ENCODE peak calls at places on chromosomes 16 and 17, in eight cellular contexts. H is sigmoid colon, K is heart left ventricle, M is testis, C is transverse colon, I is A549, D is lower leg skin, S is breast epithelium. B is an unnamed sample.

GRCh38 chr16:89904606-89905510 is 13.8 kb upstream of the MC1R start:
- DNase-seq in H (no peak), K (no peak), M (no peak), C (no peak), I (no peak), D (no peak), S (no peak), B (no peak)

GRCh38 chr16:81620796-81621195 is 158.3 kb upstream of the PLCG2 start:
- DNase-seq in H (no peak), K (no peak), M (no peak), C (no peak), I (no peak), D (no peak), S (no peak), B (no peak)

GRCh38 chr17:27469256-27469655 is 13.0 kb downstream of the KSR1 start:
- DNase-seq in H (no peak), K (no peak), M (no peak), C (no peak), I (no peak), D (no peak), S (no peak), B (no peak)

GRCh38 chr16:11668590-11669379 is 530 bp downstream of the SNN start:
- DNase-seq in H (no peak), K (peak), M (no peak), C (no peak), I (no peak), D (no peak), S (no peak), B (no peak)

GRCh38 chr17:35056013-35056412 is 7.5 kb downstream of the RFFL start:
- DNase-seq in H (no peak), K (no peak), M (no peak), C (no peak), I (no peak), D (no peak), S (no peak), B (no peak)

GRCh38 chr17:79007504-79008381 is 1.8 kb downstream of the CANT1 start:
- DNase-seq in H (peak), K (no peak), M (peak), C (peak), I (no peak), D (peak), S (peak), B (no peak)

GRCh38 chr16:11321662-11322061 is 23.6 kb upstream of the RMI2 start:
- DNase-seq in H (no peak), K (no peak), M (no peak), C (no peak), I (no peak), D (no peak), S (no peak), B (no peak)

GRCh38 chr16:10578474-10579316 is 1.7 kb downstream of the EMP2 start:
- DNase-seq in H (no peak), K (peak), M (no peak), C (peak), I (no peak), D (no peak), S (peak), B (no peak)

GRCh38 chr16:15874745-15875314 is 13.6 kb downstream of the CEP20 start:
- DNase-seq in H (peak), K (no peak), M (peak), C (peak), I (peak), D (peak), S (no peak), B (no peak)

GRCh38 chr17:42010898-42011516 is 6.2 kb downstream of the DNAJC7 start:
- DNase-seq in H (no peak), K (no peak), M (peak), C (no peak), I (peak), D (peak), S (no peak), B (no peak)

GRCh38 chr16:2475413-2476344 is 752 bp downstream of the TBC1D24 start:
- DNase-seq in H (no peak), K (peak), M (no peak), C (peak), I (no peak), D (no peak), S (no peak), B (no peak)
- TF ChIP-seq POLR2A in H (no peak), K (no peak), M (no peak), C (no peak), I (no peak), D (no peak), S (no peak), B (no peak)

GRCh38 chr17:60525624-60526514 is at the start of gene APPBP2:
- DNase-seq in H (peak), K (peak), M (peak), C (peak), I (peak), D (peak), S (peak), B (peak)
- TF ChIP-seq POLR2A in H (peak), K (peak), M (peak), C (peak), I (peak), D (peak), S (peak), B (peak)

GRCh38 chr17:20157078-20157360 is 147.9 kb downstream of the SPECC1 start:
- DNase-seq in H (no peak), K (no peak), M (no peak), C (peak), I (no peak), D (peak), S (no peak), B (no peak)

GRCh38 chr17:20153231-20153630 is 144.1 kb downstream of the SPECC1 start:
- DNase-seq in H (no peak), K (no peak), M (no peak), C (peak), I (no peak), D (peak), S (no peak), B (no peak)

GRCh38 chr17:20154601-20155000 is 145.4 kb downstream of the SPECC1 start:
- DNase-seq in H (no peak), K (no peak), M (no peak), C (no peak), I (no peak), D (peak), S (no peak), B (no peak)

GRCh38 chr17:20156196-20157077 is 147.3 kb downstream of the SPECC1 start:
- DNase-seq in H (no peak), K (no peak), M (peak), C (peak), I (peak), D (peak), S (no peak), B (no peak)

DNA sequence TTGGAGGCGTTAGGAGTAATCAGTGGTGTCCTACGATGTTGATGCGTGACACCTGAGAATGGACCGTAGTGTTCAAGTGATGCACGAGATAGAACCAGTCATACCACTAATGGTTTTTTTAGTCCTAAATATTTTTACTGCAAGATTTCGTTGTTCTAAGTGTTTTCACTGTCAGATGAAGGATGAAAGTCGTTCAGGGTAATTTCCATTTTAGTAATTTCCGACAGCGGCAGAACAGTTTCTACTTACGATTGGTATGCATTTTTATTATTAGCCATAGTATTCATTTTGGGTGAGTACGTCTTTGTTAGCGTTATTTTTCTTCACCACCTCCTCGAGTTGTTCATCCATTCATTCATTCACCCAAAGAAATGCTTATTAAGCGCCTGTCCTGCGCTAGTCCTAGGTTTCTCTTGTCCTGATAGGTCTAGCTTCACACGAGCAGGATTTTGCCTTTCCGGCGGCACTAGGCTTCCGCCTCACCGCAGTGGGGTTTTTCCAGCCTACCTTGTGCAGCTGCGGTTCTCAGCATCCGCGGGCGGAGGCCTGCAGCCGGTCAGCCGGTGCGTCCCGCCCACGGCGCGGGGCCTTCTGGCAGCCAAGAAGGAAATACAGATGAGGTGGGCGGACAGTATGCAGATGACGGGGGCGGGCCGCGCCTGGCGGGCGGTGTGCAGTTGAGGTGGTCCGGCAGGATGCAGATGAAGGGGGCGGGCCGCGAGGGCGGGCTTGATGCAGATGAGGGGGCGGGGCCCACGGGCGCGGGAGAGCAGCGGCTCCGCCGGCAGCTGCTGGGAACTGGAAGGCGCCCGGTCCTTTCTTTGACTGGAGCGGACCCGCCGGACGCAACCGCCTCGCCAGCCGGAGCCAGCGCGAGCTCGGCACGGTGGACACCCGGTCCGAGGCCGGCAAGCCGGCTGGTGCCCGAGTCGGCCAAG is 146.4 kb downstream of the SPECC1 start:
- DNase-seq in H (peak), K (peak), M (peak), C (peak), I (peak), D (peak), S (peak), B (peak)
- TF ChIP-seq POLR2A in H (peak), K (peak), M (no peak), C (peak), I (peak), D (no peak), S (no peak), B (peak)

GRCh38 chr17:9670596-9670995 is 25.3 kb downstream of the USP43 start:
- DNase-seq in H (no peak), K (no peak), M (no peak), C (no peak), I (no peak), D (peak), S (no peak), B (no peak)

GRCh38 chr17:9671559-9671958 is 26.2 kb downstream of the USP43 start:
- DNase-seq in H (no peak), K (no peak), M (no peak), C (no peak), I (no peak), D (no peak), S (no peak), B (no peak)

GRCh38 chr17:9668532-9668931 is 23.2 kb downstream of the USP43 start:
- DNase-seq in H (no peak), K (no peak), M (no peak), C (no peak), I (no peak), D (no peak), S (no peak), B (no peak)

GRCh38 chr17:9672266-9672665 is 26.9 kb downstream of the USP43 start:
- DNase-seq in H (no peak), K (no peak), M (no peak), C (no peak), I (no peak), D (no peak), S (no peak), B (no peak)

DNA sequence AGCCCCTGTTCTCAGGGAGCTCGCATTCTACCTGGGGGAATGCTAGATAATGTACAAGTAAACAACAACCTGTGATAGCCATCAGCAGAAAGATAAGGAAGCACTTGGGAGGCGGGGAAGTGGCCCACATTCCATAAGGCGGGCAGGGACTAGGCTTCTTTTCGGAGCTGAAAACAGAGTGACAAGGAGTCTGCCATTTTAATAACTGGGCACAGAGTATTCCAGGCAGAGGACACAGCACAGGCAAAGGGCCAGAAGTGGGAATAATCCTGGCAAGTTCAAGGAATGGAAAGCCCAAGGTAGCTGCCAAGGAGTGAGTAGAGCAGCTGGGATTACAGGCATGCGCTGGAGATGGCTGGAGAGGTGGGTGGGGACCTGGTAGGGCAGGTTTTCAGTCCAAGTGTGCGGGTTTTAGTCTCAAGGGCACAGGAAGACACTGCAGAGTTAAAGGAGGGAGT is 24.3 kb downstream of the USP43 start:
- DNase-seq in H (no peak), K (no peak), M (no peak), C (no peak), I (no peak), D (peak), S (no peak), B (no peak)
- TF ChIP-seq POLR2A in H (no peak), K (no peak), M (no peak), C (no peak), I (no peak), D (no peak), S (no peak), B (no peak)

GRCh38 chr17:12927001-12927400 is 90.8 kb downstream of the ELAC2 start:
- DNase-seq in H (no peak), K (no peak), M (no peak), C (no peak), I (no peak), D (no peak), S (no peak), B (no peak)

GRCh38 chr17:12924614-12925013 is 93.2 kb downstream of the ELAC2 start:
- DNase-seq in H (no peak), K (no peak), M (no peak), C (no peak), I (no peak), D (no peak), S (no peak), B (no peak)

GRCh38 chr17:12927541-12928425 is 90.0 kb downstream of the ELAC2 start:
- DNase-seq in H (no peak), K (no peak), M (no peak), C (no peak), I (no peak), D (no peak), S (no peak), B (no peak)

GRCh38 chr17:12928736-12929135 is 89.1 kb downstream of the ELAC2 start:
- DNase-seq in H (no peak), K (no peak), M (no peak), C (no peak), I (peak), D (no peak), S (no peak), B (peak)
- TF ChIP-seq POLR2A in H (no peak), K (no peak), M (no peak), C (no peak), I (no peak), D (no peak), S (no peak), B (no peak)

DNA sequence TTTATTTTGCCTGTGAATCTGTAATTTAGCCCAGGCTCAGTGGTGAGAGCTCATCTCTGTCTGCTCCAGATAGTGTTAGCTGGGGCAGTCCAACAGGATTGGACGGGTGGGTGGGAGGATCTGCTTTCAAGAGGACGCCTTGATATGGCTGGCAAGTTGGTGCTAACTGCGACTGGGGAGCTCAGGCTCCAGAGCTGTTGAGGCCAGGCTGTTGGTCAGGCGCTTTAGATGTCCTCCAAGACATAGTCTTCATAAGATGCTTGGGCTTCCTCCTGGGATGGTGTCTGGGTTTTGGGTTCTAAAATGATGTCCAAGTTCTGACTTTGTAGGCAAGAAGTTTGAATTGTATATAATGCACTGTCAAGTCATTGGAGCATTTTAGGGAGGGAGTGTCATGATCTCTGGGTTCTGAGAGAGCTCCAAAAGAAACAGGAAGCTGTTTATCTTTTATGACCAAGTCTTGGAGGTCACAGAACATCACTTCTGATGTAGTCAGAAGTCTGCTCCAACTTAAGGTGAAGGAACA is 12.8 kb upstream of the PCTP start:
- DNase-seq in H (no peak), K (no peak), M (no peak), C (no peak), I (no peak), D (no peak), S (no peak), B (no peak)
- TF ChIP-seq POLR2A in H (no peak), K (no peak), M (no peak), C (no peak), I (no peak), D (no peak), S (no peak), B (no peak)

GRCh38 chr17:47850692-47851573 is at the start of gene SP6:
- DNase-seq in H (no peak), K (no peak), M (peak), C (peak), I (peak), D (no peak), S (peak), B (peak)
- TF ChIP-seq POLR2A in H (no peak), K (peak), M (no peak), C (peak), I (peak), D (no peak), S (peak), B (no peak)

GRCh38 chr16:84144859-84145639 is at the start of the genes DNAAF1 and HSDL1:
- DNase-seq in H (peak), K (peak), M (peak), C (peak), I (peak), D (peak), S (peak), B (peak)
- TF ChIP-seq POLR2A in H (no peak), K (peak), M (no peak), C (no peak), I (peak), D (no peak), S (no peak), B (peak)

GRCh38 chr16:67028167-67028554 is 788 bp upstream of the CBFB start:
- DNase-seq in H (peak), K (no peak), M (peak), C (no peak), I (no peak), D (peak), S (no peak), B (no peak)

GRCh38 chr16:67030221-67030962 is 1.4 kb downstream of the CBFB start:
- DNase-seq in H (peak), K (no peak), M (peak), C (no peak), I (no peak), D (peak), S (no peak), B (no peak)

GRCh38 chr16:67028555-67029248 is at the start of gene CBFB:
- DNase-seq in H (peak), K (peak), M (peak), C (peak), I (peak), D (peak), S (peak), B (peak)

GRCh38 chr16:67027046-67027445 is 1.9 kb upstream of the CBFB start:
- DNase-seq in H (peak), K (no peak), M (peak), C (no peak), I (no peak), D (peak), S (no peak), B (no peak)

DNA sequence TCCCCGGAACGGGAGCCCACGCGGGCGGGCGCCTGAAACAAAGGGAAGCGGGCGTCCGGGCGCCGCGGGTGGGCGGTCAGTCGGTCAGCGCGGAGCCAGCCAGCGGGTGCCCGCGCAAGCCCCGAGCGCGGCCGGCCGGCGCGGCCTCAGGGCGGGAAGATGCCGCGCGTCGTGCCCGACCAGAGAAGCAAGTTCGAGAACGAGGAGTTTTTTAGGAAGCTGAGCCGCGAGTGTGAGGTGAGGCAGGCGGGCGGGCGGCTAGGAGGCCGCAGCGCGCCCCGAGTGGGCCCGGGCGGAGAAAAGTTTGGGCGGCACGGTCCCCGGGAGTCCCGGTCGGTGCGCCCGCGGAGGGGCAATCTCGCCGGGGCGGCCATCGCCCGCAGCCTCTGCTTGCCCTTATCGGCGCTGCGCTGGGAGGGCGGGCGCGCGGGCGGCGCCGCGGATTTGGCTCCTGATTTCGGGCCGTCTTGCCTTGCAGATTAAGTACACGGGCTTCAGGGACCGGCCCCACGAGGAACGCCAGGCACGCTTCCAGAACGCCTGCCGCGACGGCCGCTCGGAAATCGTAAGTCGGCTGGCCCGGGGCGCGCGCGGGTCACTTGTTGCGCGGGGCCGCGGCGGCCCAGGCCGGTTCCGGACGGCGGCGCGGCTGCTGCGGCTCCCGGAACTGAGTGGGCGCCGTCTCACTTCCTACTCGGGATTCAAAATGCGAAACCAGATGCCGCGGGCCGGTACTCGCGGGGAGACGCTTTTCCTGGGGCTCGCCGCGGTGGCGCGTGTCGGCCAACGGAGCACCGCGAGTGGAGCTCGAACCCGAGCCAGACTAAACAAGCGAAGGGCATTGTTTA is 524 bp downstream of the CBFB start:
- DNase-seq in H (peak), K (peak), M (peak), C (peak), I (peak), D (peak), S (peak), B (peak)
- TF ChIP-seq POLR2A in H (no peak), K (no peak), M (no peak), C (peak), I (peak), D (no peak), S (no peak), B (peak)